ENCODE peak calls at places on chromosomes 7 and 10, in ten cellular contexts. One of them, this sample, is unnamed. For H3K9me3, the result is how much of the 10 kb centered on the place peaks cover.

GRCh38 chr10:55822096-55822495 is 539.0 kb downstream of the ZWINT start:
- DNase-seq in AG04450: no peak
- DNase-seq in BE2C: no peak
- DNase-seq in A673: no peak
- DNase-seq in H9: peak
- DNase-seq in mucosa of descending colon: no peak
- DNase-seq in ovary: no peak
- DNase-seq in RWPE2: no peak
- DNase-seq in PC-9: no peak
- DNase-seq in fibroblast of lung: no peak
- DNase-seq in this sample: no peak

GRCh38 chr10:110725809-110726641 is 81.9 kb downstream of the RBM20 start:
- DNase-seq in fibroblast of lung: no peak
- DNase-seq in AG04450: no peak
- DNase-seq in RWPE2: no peak
- DNase-seq in PC-9: no peak
- DNase-seq in ovary: no peak
- DNase-seq in BE2C: no peak
- DNase-seq in H9: no peak
- DNase-seq in A673: no peak
- DNase-seq in mucosa of descending colon: no peak
- DNase-seq in this sample: no peak

GRCh38 chr7:18626717-18627116 is 131.2 kb downstream of the HDAC9 start:
- DNase-seq in fibroblast of lung: peak
- DNase-seq in BE2C: no peak
- DNase-seq in RWPE2: no peak
- DNase-seq in A673: no peak
- DNase-seq in PC-9: no peak
- DNase-seq in AG04450: no peak
- DNase-seq in H9: no peak
- DNase-seq in ovary: no peak
- DNase-seq in mucosa of descending colon: no peak
- DNase-seq in this sample: no peak

GRCh38 chr7:920351-921070 is 34.0 kb downstream of the ADAP1 start:
- DNase-seq in H9: no peak
- DNase-seq in A673: no peak
- DNase-seq in PC-9: peak
- DNase-seq in ovary: no peak
- DNase-seq in mucosa of descending colon: peak
- DNase-seq in fibroblast of lung: no peak
- DNase-seq in RWPE2: peak
- DNase-seq in AG04450: no peak
- DNase-seq in BE2C: no peak
- DNase-seq in this sample: peak

GRCh38 chr7:150955519-150956394 is 22.4 kb downstream of the KCNH2 start:
- DNase-seq in RWPE2: no peak
- DNase-seq in BE2C: peak
- DNase-seq in ovary: peak
- DNase-seq in fibroblast of lung: peak
- DNase-seq in A673: no peak
- DNase-seq in H9: no peak
- DNase-seq in PC-9: no peak
- DNase-seq in mucosa of descending colon: peak
- DNase-seq in AG04450: no peak
- DNase-seq in this sample: no peak

GRCh38 chr10:5532231-5532605 is 7.5 kb downstream of the CALML3 start:
- DNase-seq in PC-9: no peak
- DNase-seq in H9: no peak
- DNase-seq in ovary: peak
- DNase-seq in RWPE2: no peak
- DNase-seq in mucosa of descending colon: no peak
- DNase-seq in A673: no peak
- DNase-seq in AG04450: no peak
- DNase-seq in fibroblast of lung: no peak
- DNase-seq in BE2C: no peak
- DNase-seq in this sample: no peak

GRCh38 chr7:93949468-93949867 is 27.9 kb downstream of the GNG11 start:
- DNase-seq in A673: peak
- DNase-seq in ovary: no peak
- DNase-seq in PC-9: no peak
- DNase-seq in fibroblast of lung: peak
- DNase-seq in AG04450: peak
- DNase-seq in H9: no peak
- DNase-seq in mucosa of descending colon: no peak
- DNase-seq in BE2C: peak
- DNase-seq in RWPE2: no peak
- DNase-seq in this sample: no peak

GRCh38 chr7:52956379-52956915 is 79.0 kb upstream of the POM121L12 start:
- DNase-seq in AG04450: no peak
- DNase-seq in fibroblast of lung: no peak
- DNase-seq in BE2C: no peak
- DNase-seq in PC-9: no peak
- DNase-seq in A673: no peak
- DNase-seq in mucosa of descending colon: no peak
- DNase-seq in H9: no peak
- DNase-seq in RWPE2: no peak
- DNase-seq in ovary: no peak
- DNase-seq in this sample: no peak

GRCh38 chr10:99461230-99461629 is 30.8 kb upstream of the GOT1 start:
- DNase-seq in RWPE2: no peak
- DNase-seq in ovary: no peak
- DNase-seq in A673: no peak
- DNase-seq in mucosa of descending colon: no peak
- DNase-seq in PC-9: no peak
- DNase-seq in AG04450: no peak
- DNase-seq in fibroblast of lung: peak
- DNase-seq in BE2C: no peak
- DNase-seq in H9: no peak
- DNase-seq in this sample: no peak

GRCh38 chr7:44077061-44077460 is 5.3 kb downstream of the POLM start:
- DNase-seq in mucosa of descending colon: no peak
- DNase-seq in BE2C: no peak
- DNase-seq in H9: no peak
- DNase-seq in fibroblast of lung: no peak
- DNase-seq in RWPE2: no peak
- DNase-seq in AG04450: no peak
- DNase-seq in A673: no peak
- DNase-seq in PC-9: no peak
- DNase-seq in ovary: no peak
- DNase-seq in this sample: no peak

GRCh38 chr7:124152859-124153692 is 120.2 kb upstream of the TMEM229A start:
- DNase-seq in mucosa of descending colon: no peak
- DNase-seq in A673: peak
- DNase-seq in PC-9: peak
- DNase-seq in BE2C: peak
- DNase-seq in fibroblast of lung: peak
- DNase-seq in H9: peak
- DNase-seq in ovary: no peak
- DNase-seq in AG04450: peak
- DNase-seq in RWPE2: no peak
- DNase-seq in this sample: no peak

GRCh38 chr7:127733976-127734375 is 82.0 kb downstream of the SND1 start:
- DNase-seq in RWPE2: no peak
- DNase-seq in AG04450: no peak
- DNase-seq in A673: no peak
- DNase-seq in BE2C: no peak
- DNase-seq in mucosa of descending colon: no peak
- DNase-seq in ovary: no peak
- DNase-seq in PC-9: no peak
- DNase-seq in fibroblast of lung: no peak
- DNase-seq in H9: no peak
- DNase-seq in this sample: no peak

DNA sequence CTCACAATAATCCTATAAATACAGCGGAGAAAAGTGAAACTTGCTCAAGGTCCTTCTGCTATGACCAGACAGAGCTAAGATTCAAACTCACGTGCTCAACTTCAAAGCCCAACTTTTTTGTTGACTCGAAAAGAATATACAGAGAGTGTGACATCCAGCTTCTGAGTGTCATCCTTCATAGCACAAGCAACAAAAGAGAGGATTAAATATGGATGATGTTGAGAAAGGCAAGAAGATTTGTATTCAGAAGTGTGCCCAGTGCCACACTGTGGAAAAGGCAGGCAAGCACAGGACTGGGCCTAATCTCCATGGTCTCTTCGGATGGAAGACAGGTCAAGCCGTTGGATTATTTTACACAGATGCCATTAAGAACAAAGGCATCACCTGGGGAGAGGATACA is 2.1 kb upstream of the FAM3C start:
- DNase-seq in H9: no peak
- DNase-seq in A673: peak
- DNase-seq in BE2C: peak
- DNase-seq in fibroblast of lung: no peak
- DNase-seq in RWPE2: no peak
- DNase-seq in PC-9: no peak
- DNase-seq in mucosa of descending colon: no peak
- DNase-seq in ovary: no peak
- DNase-seq in AG04450: no peak
- DNase-seq in this sample: no peak
- TF ChIP-seq CTCF in H9: peak
- TF ChIP-seq CTCF in A673: peak
- TF ChIP-seq CTCF in BE2C: peak
- TF ChIP-seq CTCF in fibroblast of lung: no peak
- TF ChIP-seq CTCF in RWPE2: peak
- TF ChIP-seq CTCF in PC-9: no peak
- TF ChIP-seq CTCF in mucosa of descending colon: no peak
- TF ChIP-seq CTCF in ovary: no peak
- TF ChIP-seq CTCF in AG04450: peak
- TF ChIP-seq CTCF in this sample: no peak

DNA sequence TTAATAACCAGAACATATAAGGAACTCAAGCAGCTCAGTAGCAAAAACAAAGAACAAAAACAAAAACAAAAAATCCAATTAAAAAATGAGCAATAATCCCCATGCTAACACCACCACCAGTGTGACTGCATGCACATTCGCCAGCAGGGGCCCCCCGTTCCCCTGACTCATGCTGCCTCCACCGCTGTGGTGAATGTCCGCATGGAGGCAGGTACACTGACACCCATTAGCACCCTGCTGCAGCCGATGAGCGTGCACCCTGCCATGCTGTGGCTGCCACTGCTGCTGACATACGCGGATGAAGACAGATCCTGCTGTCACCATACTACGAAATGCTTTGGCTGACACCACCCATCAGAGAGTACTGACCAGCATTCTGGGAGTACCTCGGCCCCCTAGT is 321.6 kb upstream of the LRRTM3 start:
- DNase-seq in RWPE2: no peak
- DNase-seq in fibroblast of lung: no peak
- DNase-seq in H9: peak
- DNase-seq in ovary: no peak
- DNase-seq in BE2C: no peak
- DNase-seq in A673: no peak
- DNase-seq in AG04450: no peak
- DNase-seq in PC-9: no peak
- DNase-seq in mucosa of descending colon: no peak
- DNase-seq in this sample: no peak
- H3K9me3 ChIP-seq in RWPE2: under half
- H3K9me3 ChIP-seq in fibroblast of lung: under half
- H3K9me3 ChIP-seq in H9: under half
- H3K9me3 ChIP-seq in ovary: under half
- H3K9me3 ChIP-seq in BE2C: under half
- H3K9me3 ChIP-seq in A673: under half
- H3K9me3 ChIP-seq in AG04450: under half
- H3K9me3 ChIP-seq in PC-9: under half
- H3K9me3 ChIP-seq in mucosa of descending colon: under half
- H3K9me3 ChIP-seq in this sample: under half

GRCh38 chr10:9209105-9209798 is 1154.8 kb downstream of the GATA3 start:
- DNase-seq in RWPE2: no peak
- DNase-seq in PC-9: peak
- DNase-seq in H9: peak
- DNase-seq in AG04450: peak
- DNase-seq in mucosa of descending colon: no peak
- DNase-seq in BE2C: peak
- DNase-seq in fibroblast of lung: peak
- DNase-seq in ovary: peak
- DNase-seq in A673: peak
- DNase-seq in this sample: peak

GRCh38 chr10:9205558-9205957 is 1151.1 kb downstream of the GATA3 start:
- DNase-seq in mucosa of descending colon: no peak
- DNase-seq in AG04450: no peak
- DNase-seq in BE2C: no peak
- DNase-seq in ovary: no peak
- DNase-seq in fibroblast of lung: no peak
- DNase-seq in PC-9: no peak
- DNase-seq in H9: no peak
- DNase-seq in A673: no peak
- DNase-seq in RWPE2: no peak
- DNase-seq in this sample: no peak

GRCh38 chr10:9215121-9215520 is 1160.6 kb downstream of the GATA3 start:
- DNase-seq in PC-9: no peak
- DNase-seq in RWPE2: no peak
- DNase-seq in BE2C: no peak
- DNase-seq in H9: no peak
- DNase-seq in AG04450: no peak
- DNase-seq in mucosa of descending colon: no peak
- DNase-seq in fibroblast of lung: no peak
- DNase-seq in A673: no peak
- DNase-seq in ovary: no peak
- DNase-seq in this sample: no peak

GRCh38 chr10:9214618-9215017 is 1160.1 kb downstream of the GATA3 start:
- DNase-seq in BE2C: no peak
- DNase-seq in RWPE2: no peak
- DNase-seq in fibroblast of lung: no peak
- DNase-seq in AG04450: no peak
- DNase-seq in H9: no peak
- DNase-seq in PC-9: no peak
- DNase-seq in ovary: no peak
- DNase-seq in mucosa of descending colon: no peak
- DNase-seq in A673: no peak
- DNase-seq in this sample: no peak

DNA sequence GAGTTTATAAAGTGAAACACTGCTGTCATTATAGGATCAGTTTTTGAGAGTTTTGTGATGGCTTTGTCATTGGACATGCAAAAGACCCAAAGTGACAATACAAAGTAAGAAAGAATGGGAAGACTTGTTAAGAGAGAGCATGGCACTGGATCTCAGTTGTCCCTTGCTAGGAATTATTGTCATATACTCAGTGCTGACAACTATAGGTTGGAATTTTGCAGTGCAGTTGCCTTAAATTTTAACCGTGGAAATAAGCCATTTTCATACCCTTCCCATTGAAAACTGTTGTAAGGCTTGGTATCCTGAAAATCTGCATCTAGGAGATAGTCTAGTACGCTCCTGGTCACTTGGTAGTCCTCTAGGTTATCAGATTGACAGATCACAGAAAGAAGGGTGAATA is 1156.7 kb downstream of the GATA3 start:
- DNase-seq in fibroblast of lung: peak
- DNase-seq in BE2C: no peak
- DNase-seq in AG04450: no peak
- DNase-seq in H9: no peak
- DNase-seq in ovary: no peak
- DNase-seq in RWPE2: no peak
- DNase-seq in PC-9: no peak
- DNase-seq in mucosa of descending colon: no peak
- DNase-seq in A673: peak
- DNase-seq in this sample: no peak
- TF ChIP-seq CTCF in fibroblast of lung: peak
- TF ChIP-seq CTCF in BE2C: peak
- TF ChIP-seq CTCF in AG04450: peak
- TF ChIP-seq CTCF in H9: peak
- TF ChIP-seq CTCF in ovary: no peak
- TF ChIP-seq CTCF in RWPE2: peak
- TF ChIP-seq CTCF in PC-9: no peak
- TF ChIP-seq CTCF in mucosa of descending colon: no peak
- TF ChIP-seq CTCF in A673: peak
- TF ChIP-seq CTCF in this sample: no peak

GRCh38 chr7:157940497-157940896 is 603.7 kb downstream of the DNAJB6 start:
- DNase-seq in RWPE2: no peak
- DNase-seq in H9: no peak
- DNase-seq in PC-9: no peak
- DNase-seq in mucosa of descending colon: no peak
- DNase-seq in AG04450: no peak
- DNase-seq in A673: no peak
- DNase-seq in BE2C: no peak
- DNase-seq in ovary: no peak
- DNase-seq in fibroblast of lung: no peak
- DNase-seq in this sample: no peak
- H3K9me3 ChIP-seq in RWPE2: under half
- H3K9me3 ChIP-seq in H9: under half
- H3K9me3 ChIP-seq in PC-9: under half
- H3K9me3 ChIP-seq in mucosa of descending colon: under half
- H3K9me3 ChIP-seq in AG04450: half or more
- H3K9me3 ChIP-seq in A673: under half
- H3K9me3 ChIP-seq in BE2C: under half
- H3K9me3 ChIP-seq in ovary: under half
- H3K9me3 ChIP-seq in fibroblast of lung: under half
- H3K9me3 ChIP-seq in this sample: under half

This sample was measured in CD4-positive, alpha-beta T cell.